ENCODE peak calls at places on chromosomes 12 and 14, in six cellular contexts. J is upper lobe of right lung, X is GM12864, I is lower leg skin, C is fibroblast of pulmonary artery, Y is fibroblast of mammary gland. S is an unnamed sample.

GRCh38 chr14:90213099-90213748 is 43.1 kb upstream of the PSMC1 start:
- DNase-seq in J (no peak), X (no peak), I (peak), C (no peak), Y (no peak), S (no peak)

GRCh38 chr12:62296001-62296400 is 35.8 kb downstream of the USP15 start:
- DNase-seq in J (no peak), X (no peak), I (no peak), C (no peak), Y (no peak), S (no peak)

GRCh38 chr12:67540920-67541624 is 107.5 kb upstream of the DYRK2 start:
- DNase-seq in J (no peak), X (peak), I (no peak), C (no peak), Y (peak), S (no peak)

GRCh38 chr14:59582161-59582560 is 5.5 kb upstream of the CCDC175 start:
- DNase-seq in J (no peak), X (no peak), I (no peak), C (no peak), Y (no peak), S (no peak)

GRCh38 chr12:126879820-126880219 is 1387.2 kb upstream of the TMEM132C start:
- DNase-seq in J (no peak), X (no peak), I (no peak), C (no peak), Y (no peak), S (no peak)

GRCh38 chr14:62778847-62779246 is 266.4 kb downstream of the KCNH5 start:
- DNase-seq in J (no peak), X (no peak), I (no peak), C (peak), Y (no peak), S (no peak)

GRCh38 chr12:26833692-26834168 is 736 bp upstream of the ITPR2 start:
- DNase-seq in J (peak), X (no peak), I (peak), C (peak), Y (peak), S (peak)

GRCh38 chr14:60648934-60649814 is at the start of gene SIX1:
- DNase-seq in J (peak), X (no peak), I (peak), C (peak), Y (peak), S (peak)

GRCh38 chr12:93219947-93220346 is 157.8 kb upstream of the NUDT4 start:
- DNase-seq in J (no peak), X (no peak), I (no peak), C (no peak), Y (no peak), S (no peak)

GRCh38 chr14:97218336-97218712 is 421.1 kb downstream of the VRK1 start:
- DNase-seq in J (no peak), X (no peak), I (no peak), C (no peak), Y (no peak), S (no peak)

GRCh38 chr12:25502071-25502555 is 51.0 kb downstream of the LMNTD1 start:
- DNase-seq in J (no peak), X (no peak), I (no peak), C (no peak), Y (no peak), S (no peak)

GRCh38 chr12:55336002-55336401 is 5.5 kb downstream of the OR6C3 start:
- DNase-seq in J (no peak), X (no peak), I (no peak), C (no peak), Y (no peak), S (no peak)

GRCh38 chr14:24307575-24308341 is at the start of gene CIDEB:
- DNase-seq in J (no peak), X (no peak), I (no peak), C (peak), Y (peak), S (peak)

GRCh38 chr12:69298947-69299346 is 49.2 kb upstream of the LYZ start:
- DNase-seq in J (no peak), X (no peak), I (no peak), C (no peak), Y (no peak), S (no peak)

GRCh38 chr12:24409868-24410267 is 460.4 kb upstream of the SOX5 start:
- DNase-seq in J (no peak), X (no peak), I (no peak), C (no peak), Y (no peak), S (no peak)

GRCh38 chr14:68523326-68523610 is 269.6 kb downstream of the ZFP36L1 start:
- DNase-seq in J (no peak), X (no peak), I (peak), C (no peak), Y (no peak), S (no peak)

GRCh38 chr14:80425686-80426085 is 214.4 kb upstream of the DIO2 start:
- DNase-seq in J (no peak), X (no peak), I (no peak), C (peak), Y (peak), S (no peak)

GRCh38 chr12:75636607-75637006 is 125.2 kb upstream of the KRR1 start:
- DNase-seq in J (no peak), X (no peak), I (no peak), C (no peak), Y (no peak), S (no peak)

GRCh38 chr14:74673768-74674167 is 39.1 kb downstream of the AREL1 start:
- DNase-seq in J (no peak), X (no peak), I (no peak), C (no peak), Y (no peak), S (no peak)

GRCh38 chr14:52467515-52468266 is 84.6 kb downstream of the TXNDC16 start:
- DNase-seq in J (no peak), X (no peak), I (no peak), C (no peak), Y (no peak), S (no peak)

GRCh38 chr14:91390165-91390778 is 27.3 kb downstream of the CCDC88C start:
- DNase-seq in J (no peak), X (no peak), I (no peak), C (no peak), Y (no peak), S (no peak)

GRCh38 chr12:90028620-90029051 is 320.0 kb upstream of the ATP2B1 start:
- DNase-seq in J (no peak), X (no peak), I (no peak), C (peak), Y (peak), S (no peak)

GRCh38 chr14:35374273-35374681 is 30.3 kb downstream of the NFKBIA start:
- DNase-seq in J (no peak), X (no peak), I (no peak), C (peak), Y (peak), S (peak)

GRCh38 chr12:84497819-84498218 is 414.8 kb downstream of the SLC6A15 start:
- DNase-seq in J (no peak), X (no peak), I (no peak), C (peak), Y (peak), S (no peak)
- TF ChIP-seq CTCF in J (no peak), X (no peak), I (no peak), C (peak), Y (peak), S (no peak)

GRCh38 chr12:6386522-6386921 is 2.6 kb downstream of the LTBR start:
- DNase-seq in J (no peak), X (no peak), I (no peak), C (no peak), Y (no peak), S (no peak)
- H3K4me3 ChIP-seq in J (no peak), X (no peak), I (no peak), C (no peak), Y (no peak), S (no peak)

GRCh38 chr12:115264605-115265004 is 580.6 kb upstream of the TBX3 start:
- DNase-seq in J (no peak), X (no peak), I (no peak), C (no peak), Y (no peak), S (no peak)
- TF ChIP-seq CTCF in J (no peak), X (no peak), I (no peak), C (no peak), Y (no peak), S (no peak)

GRCh38 chr12:54175130-54175963 is 13.4 kb downstream of the SMUG1 start:
- DNase-seq in J (no peak), X (no peak), I (no peak), C (no peak), Y (no peak), S (no peak)
- H3K4me3 ChIP-seq in J (no peak), X (no peak), I (no peak), C (no peak), Y (no peak), S (no peak)

GRCh38 chr14:71988954-71989353 is 56.7 kb downstream of the RGS6 start:
- DNase-seq in J (no peak), X (no peak), I (no peak), C (no peak), Y (no peak), S (no peak)
- TF ChIP-seq CTCF in J (no peak), X (no peak), I (no peak), C (no peak), Y (no peak), S (no peak)

GRCh38 chr12:109814600-109814999 is 18.6 kb downstream of the TRPV4 start:
- DNase-seq in J (no peak), X (no peak), I (no peak), C (no peak), Y (no peak), S (no peak)
- H3K4me3 ChIP-seq in J (no peak), X (no peak), I (no peak), C (no peak), Y (no peak), S (no peak)

GRCh38 chr14:77181603-77182437 is at the start of gene TMEM63C:
- DNase-seq in J (no peak), X (peak), I (no peak), C (no peak), Y (no peak), S (peak)
- TF ChIP-seq CTCF in J (no peak), X (no peak), I (no peak), C (no peak), Y (no peak), S (no peak)

GRCh38 chr12:113055594-113056380 is 743 bp upstream of the DTX1 start:
- DNase-seq in J (peak), X (no peak), I (no peak), C (no peak), Y (no peak), S (peak)
- H3K4me3 ChIP-seq in J (no peak), X (no peak), I (no peak), C (no peak), Y (no peak), S (no peak)

S was measured in testis.